ENCODE peak calls at places on chromosomes 1 and 21, in seven cellular contexts. B, R, O, U, N, T and H are unnamed samples.

GRCh38 chr21:42496839-42497202 is 797 bp upstream of the RSPH1 start:
- DNase-seq in B (no peak), R (peak; percentile 26), O (peak; percentile 34), U (no peak), N (no peak), T (no peak), H (peak; percentile 6)

GRCh38 chr1:12359734-12360133 is 129.9 kb downstream of the VPS13D start:
- DNase-seq in B (no peak), R (no peak), O (no peak), U (no peak), N (no peak), T (no peak), H (no peak)

GRCh38 chr1:228842094-228842775 is 107.0 kb downstream of the RHOU start:
- DNase-seq in B (no peak), R (peak; percentile 85), O (no peak), U (no peak), N (no peak), T (no peak), H (peak; percentile 84)

GRCh38 chr1:204493882-204494280 is 724 bp downstream of the PIK3C2B start:
- DNase-seq in B (no peak), R (peak; percentile 52), O (no peak), U (peak; percentile 15), N (peak; percentile 56), T (peak; percentile 55), H (peak; percentile 11)

GRCh38 chr21:44567481-44568171 is 5.9 kb upstream of the KRTAP10-4 start:
- DNase-seq in B (no peak), R (no peak), O (no peak), U (no peak), N (no peak), T (no peak), H (no peak)

GRCh38 chr1:234782821-234783220 is 172.8 kb upstream of the IRF2BP2 start:
- DNase-seq in B (no peak), R (no peak), O (no peak), U (no peak), N (no peak), T (no peak), H (no peak)

GRCh38 chr1:229156819-229157218 is 114.1 kb upstream of the RAB4A start:
- DNase-seq in B (no peak), R (peak; percentile 22), O (peak; percentile 18), U (no peak), N (no peak), T (no peak), H (peak; percentile 7)

GRCh38 chr1:35929730-35930592 is 944 bp upstream of the AGO3 start:
- DNase-seq in B (no peak), R (peak; percentile 81), O (peak; percentile 54), U (peak; percentile 32), N (no peak), T (peak; percentile 29), H (peak; percentile 60)

GRCh38 chr1:178057863-178058576 is 35.9 kb upstream of the RASAL2 start:
- DNase-seq in B (no peak), R (peak; percentile 81), O (no peak), U (no peak), N (no peak), T (no peak), H (peak; percentile 91)